ENCODE peak calls at places on chromosomes 5 and 9, in five cellular contexts. J is stimulated activated CD4-positive, alpha-beta T cell treated with anti-CD3 and anti-CD28 coated beads, Interleukin-1b, Interleukin-23, amount 100 ng/mL, for 4 hours; B is pancreas; I is psoas muscle; A is GM18507. P is an unnamed sample.
A peak's percentile ranks its signal among the peaks of the same experiment; 100 is the strongest.

GRCh38 chr5:17096975-17097695 is 120.3 kb upstream of the BASP1 start:
- DNase-seq in I (no peak), J (no peak), A (no peak), B (no peak), P (no peak)

GRCh38 chr9:85484235-85484634 is 257.5 kb downstream of the AGTPBP1 start:
- DNase-seq in J (no peak), I (no peak), A (no peak), B (no peak), P (no peak)

GRCh38 chr9:100428871-100429654 is 2.1 kb downstream of the MSANTD3 start:
- DNase-seq in B (no peak), J (no peak), A (no peak), I (no peak), P (no peak)

GRCh38 chr5:14501353-14502162 is 80.0 kb upstream of the OTULINL start:
- DNase-seq in B (no peak), J (no peak), A (no peak), I (no peak), P (no peak)

GRCh38 chr5:176716320-176716719 is 69.0 kb downstream of the TSPAN17 start:
- DNase-seq in A (no peak), I (no peak), B (no peak), J (no peak), P (no peak)

GRCh38 chr9:22088372-22089063 is 79.4 kb upstream of the CDKN2B start:
- DNase-seq in I (no peak), B (no peak), A (no peak), J (no peak), P (peak; percentile 32)

GRCh38 chr5:168750926-168751325 is 171.8 kb upstream of the PANK3 start:
- DNase-seq in A (no peak), I (no peak), B (no peak), J (no peak), P (no peak)

GRCh38 chr5:143641549-143641955 is 170.4 kb upstream of the HMHB1 start:
- DNase-seq in I (no peak), A (no peak), B (no peak), J (no peak), P (no peak)

GRCh38 chr9:132673355-132673754 is 3.1 kb downstream of the GTF3C4 start:
- DNase-seq in B (no peak), A (no peak), J (no peak), I (no peak), P (no peak)

GRCh38 chr9:135152608-135153337 is 65.3 kb downstream of the OLFM1 start:
- DNase-seq in J (no peak), I (no peak), B (no peak), A (no peak), P (no peak)

GRCh38 chr5:141788296-141788980 is 89.8 kb downstream of the PCDH1 start:
- DNase-seq in I (no peak), A (no peak), J (no peak), B (no peak), P (no peak)

GRCh38 chr5:102758576-102758975 is 3.5 kb downstream of the PAM start:
- DNase-seq in A (no peak), J (no peak), I (no peak), B (no peak), P (no peak)

GRCh38 chr5:150020249-150020648 is 19.7 kb downstream of the HMGXB3 start:
- DNase-seq in J (no peak), A (no peak), B (no peak), I (no peak), P (no peak)

GRCh38 chr9:105290401-105290800 is 46.0 kb downstream of the SLC44A1 start:
- DNase-seq in J (no peak), B (no peak), A (no peak), I (no peak), P (peak; percentile 40)

P was measured in prostate gland.